ENCODE peak calls at places on chromosomes 1 and 21, in seven cellular contexts. One of them, this sample, is unnamed.
A peak's percentile ranks its signal among the peaks of the same experiment; 100 is the strongest.

GRCh38 chr1:54268714-54269297 is 68.8 kb downstream of the MRPL37 start:
- DNase-seq in Karpas-422: no peak
- DNase-seq in H7: no peak
- DNase-seq in NCI-H526: no peak
- DNase-seq in NCI-H2081: no peak
- DNase-seq in stimulated activated CD8-positive, alpha-beta memory T cell treated with anti-CD3 and anti-CD28 coated beads, Interleukin-12 subunit alpha, Interleukin-12 subunit beta, amount 100 ng/mL, for 1 hour: no peak
- DNase-seq in HS-5: no peak
- DNase-seq in this sample: no peak

GRCh38 chr1:231369282-231369681 is 31.2 kb downstream of the SPRTN start:
- DNase-seq in NCI-H2081: no peak
- DNase-seq in HS-5: no peak
- DNase-seq in Karpas-422: no peak
- DNase-seq in NCI-H526: no peak
- DNase-seq in H7: no peak
- DNase-seq in stimulated activated CD8-positive, alpha-beta memory T cell treated with anti-CD3 and anti-CD28 coated beads, Interleukin-12 subunit alpha, Interleukin-12 subunit beta, amount 100 ng/mL, for 1 hour: no peak
- DNase-seq in this sample: no peak

GRCh38 chr1:205741681-205742080 is 8.3 kb downstream of the NUCKS1 start:
- DNase-seq in stimulated activated CD8-positive, alpha-beta memory T cell treated with anti-CD3 and anti-CD28 coated beads, Interleukin-12 subunit alpha, Interleukin-12 subunit beta, amount 100 ng/mL, for 1 hour: no peak
- DNase-seq in HS-5: no peak
- DNase-seq in NCI-H526: no peak
- DNase-seq in H7: no peak
- DNase-seq in NCI-H2081: no peak
- DNase-seq in Karpas-422: no peak
- DNase-seq in this sample: no peak

GRCh38 chr1:169109561-169110134 is 3.2 kb downstream of the ATP1B1 start:
- DNase-seq in stimulated activated CD8-positive, alpha-beta memory T cell treated with anti-CD3 and anti-CD28 coated beads, Interleukin-12 subunit alpha, Interleukin-12 subunit beta, amount 100 ng/mL, for 1 hour: no peak
- DNase-seq in NCI-H526: peak; percentile 98
- DNase-seq in NCI-H2081: peak; percentile 84
- DNase-seq in Karpas-422: no peak
- DNase-seq in H7: no peak
- DNase-seq in HS-5: no peak
- DNase-seq in this sample: no peak

GRCh38 chr1:48114596-48115384 is 107.7 kb upstream of the SLC5A9 start:
- DNase-seq in Karpas-422: no peak
- DNase-seq in NCI-H2081: no peak
- DNase-seq in stimulated activated CD8-positive, alpha-beta memory T cell treated with anti-CD3 and anti-CD28 coated beads, Interleukin-12 subunit alpha, Interleukin-12 subunit beta, amount 100 ng/mL, for 1 hour: no peak
- DNase-seq in NCI-H526: no peak
- DNase-seq in H7: no peak
- DNase-seq in HS-5: no peak
- DNase-seq in this sample: no peak

GRCh38 chr1:201042663-201043461 is 19.3 kb upstream of the KIF21B start:
- DNase-seq in NCI-H2081: peak; percentile 81
- DNase-seq in Karpas-422: peak; percentile 84
- DNase-seq in HS-5: no peak
- DNase-seq in H7: peak; percentile 87
- DNase-seq in stimulated activated CD8-positive, alpha-beta memory T cell treated with anti-CD3 and anti-CD28 coated beads, Interleukin-12 subunit alpha, Interleukin-12 subunit beta, amount 100 ng/mL, for 1 hour: peak; percentile 51
- DNase-seq in NCI-H526: peak; percentile 67
- DNase-seq in this sample: peak; percentile 51

GRCh38 chr1:158101944-158102343 is 78.8 kb upstream of the CD1D start:
- DNase-seq in stimulated activated CD8-positive, alpha-beta memory T cell treated with anti-CD3 and anti-CD28 coated beads, Interleukin-12 subunit alpha, Interleukin-12 subunit beta, amount 100 ng/mL, for 1 hour: no peak
- DNase-seq in H7: no peak
- DNase-seq in Karpas-422: no peak
- DNase-seq in NCI-H526: no peak
- DNase-seq in HS-5: peak; percentile 68
- DNase-seq in NCI-H2081: no peak
- DNase-seq in this sample: no peak

GRCh38 chr1:30908446-30908885 is at the start of gene SDC3:
- DNase-seq in NCI-H2081: peak; percentile 38
- DNase-seq in stimulated activated CD8-positive, alpha-beta memory T cell treated with anti-CD3 and anti-CD28 coated beads, Interleukin-12 subunit alpha, Interleukin-12 subunit beta, amount 100 ng/mL, for 1 hour: no peak
- DNase-seq in NCI-H526: peak; percentile 86
- DNase-seq in H7: peak; percentile 86
- DNase-seq in Karpas-422: no peak
- DNase-seq in HS-5: no peak
- DNase-seq in this sample: no peak

GRCh38 chr21:28704746-28705145 is 287.9 kb downstream of the LTN1 start:
- DNase-seq in H7: no peak
- DNase-seq in Karpas-422: no peak
- DNase-seq in NCI-H526: no peak
- DNase-seq in stimulated activated CD8-positive, alpha-beta memory T cell treated with anti-CD3 and anti-CD28 coated beads, Interleukin-12 subunit alpha, Interleukin-12 subunit beta, amount 100 ng/mL, for 1 hour: no peak
- DNase-seq in HS-5: no peak
- DNase-seq in NCI-H2081: peak; percentile 41
- DNase-seq in this sample: no peak

GRCh38 chr1:224357626-224358124 is 996 bp downstream of the CNIH4 start:
- DNase-seq in NCI-H2081: peak; percentile 30
- DNase-seq in Karpas-422: peak; percentile 63
- DNase-seq in stimulated activated CD8-positive, alpha-beta memory T cell treated with anti-CD3 and anti-CD28 coated beads, Interleukin-12 subunit alpha, Interleukin-12 subunit beta, amount 100 ng/mL, for 1 hour: no peak
- DNase-seq in HS-5: no peak
- DNase-seq in NCI-H526: no peak
- DNase-seq in H7: peak; percentile 22
- DNase-seq in this sample: no peak

GRCh38 chr1:47507140-47507539 is 69.3 kb downstream of the FOXD2 start:
- DNase-seq in HS-5: no peak
- DNase-seq in H7: no peak
- DNase-seq in stimulated activated CD8-positive, alpha-beta memory T cell treated with anti-CD3 and anti-CD28 coated beads, Interleukin-12 subunit alpha, Interleukin-12 subunit beta, amount 100 ng/mL, for 1 hour: no peak
- DNase-seq in NCI-H526: no peak
- DNase-seq in NCI-H2081: no peak
- DNase-seq in Karpas-422: peak; percentile 72
- DNase-seq in this sample: no peak

GRCh38 chr1:47563206-47563605 is 125.4 kb downstream of the FOXD2 start:
- DNase-seq in NCI-H2081: no peak
- DNase-seq in HS-5: no peak
- DNase-seq in stimulated activated CD8-positive, alpha-beta memory T cell treated with anti-CD3 and anti-CD28 coated beads, Interleukin-12 subunit alpha, Interleukin-12 subunit beta, amount 100 ng/mL, for 1 hour: no peak
- DNase-seq in NCI-H526: no peak
- DNase-seq in Karpas-422: no peak
- DNase-seq in H7: no peak
- DNase-seq in this sample: no peak

GRCh38 chr1:226063362-226064167 is 1.0 kb downstream of the H3-3A start:
- DNase-seq in H7: peak; percentile 41
- DNase-seq in NCI-H2081: peak; percentile 60
- DNase-seq in Karpas-422: peak; percentile 92
- DNase-seq in stimulated activated CD8-positive, alpha-beta memory T cell treated with anti-CD3 and anti-CD28 coated beads, Interleukin-12 subunit alpha, Interleukin-12 subunit beta, amount 100 ng/mL, for 1 hour: peak; percentile 17
- DNase-seq in NCI-H526: peak; percentile 39
- DNase-seq in HS-5: no peak
- DNase-seq in this sample: peak; percentile 30

GRCh38 chr1:70438529-70438928 is 27.5 kb downstream of the CTH start:
- DNase-seq in Karpas-422: no peak
- DNase-seq in NCI-H2081: no peak
- DNase-seq in H7: no peak
- DNase-seq in NCI-H526: no peak
- DNase-seq in stimulated activated CD8-positive, alpha-beta memory T cell treated with anti-CD3 and anti-CD28 coated beads, Interleukin-12 subunit alpha, Interleukin-12 subunit beta, amount 100 ng/mL, for 1 hour: no peak
- DNase-seq in HS-5: no peak
- DNase-seq in this sample: no peak

GRCh38 chr1:14522331-14523241 is 75.9 kb upstream of the KAZN start:
- DNase-seq in stimulated activated CD8-positive, alpha-beta memory T cell treated with anti-CD3 and anti-CD28 coated beads, Interleukin-12 subunit alpha, Interleukin-12 subunit beta, amount 100 ng/mL, for 1 hour: no peak
- DNase-seq in NCI-H526: peak; percentile 53
- DNase-seq in Karpas-422: no peak
- DNase-seq in NCI-H2081: no peak
- DNase-seq in HS-5: peak; percentile 93
- DNase-seq in H7: peak; percentile 42
- DNase-seq in this sample: no peak

GRCh38 chr1:224116131-224116530 is 2.2 kb downstream of the FBXO28 start:
- DNase-seq in NCI-H526: peak; percentile 67
- DNase-seq in stimulated activated CD8-positive, alpha-beta memory T cell treated with anti-CD3 and anti-CD28 coated beads, Interleukin-12 subunit alpha, Interleukin-12 subunit beta, amount 100 ng/mL, for 1 hour: no peak
- DNase-seq in H7: peak; percentile 46
- DNase-seq in HS-5: no peak
- DNase-seq in Karpas-422: peak; percentile 88
- DNase-seq in NCI-H2081: peak; percentile 70
- DNase-seq in this sample: no peak